ENCODE peak calls at places on chromosomes 13 and 19, in seven cellular contexts. A is lower leg skin; I is effector memory CD4-positive, alpha-beta T cell; H is heart right ventricle; X is A549; O is heart left ventricle; B is thoracic aorta. M is an unnamed sample.

GRCh38 chr13:97562962-97563361 is 129.0 kb downstream of the RAP2A start:
- DNase-seq in A (no peak), I (no peak), H (no peak), X (no peak), O (no peak), B (no peak), M (no peak)

GRCh38 chr19:4042731-4043082 is 24.0 kb downstream of the ZBTB7A start:
- DNase-seq in A (no peak), I (no peak), H (no peak), X (no peak), O (no peak), B (no peak), M (no peak)

GRCh38 chr13:21075303-21076264 is 14.2 kb upstream of the LATS2 start:
- DNase-seq in A (no peak), I (no peak), H (peak; percentile 41), X (no peak), O (peak; percentile 58), B (no peak), M (no peak)

GRCh38 chr19:53519431-53519830 is 18.5 kb upstream of the ZNF331 start:
- DNase-seq in A (no peak), I (no peak), H (no peak), X (no peak), O (peak; percentile 33), B (no peak), M (no peak)

GRCh38 chr13:60000986-60001385 is 162.7 kb downstream of the DIAPH3 start:
- DNase-seq in A (no peak), I (no peak), H (no peak), X (no peak), O (no peak), B (no peak), M (no peak)

GRCh38 chr13:44199627-44200207 is 173.9 kb upstream of the SERP2 start:
- DNase-seq in A (no peak), I (no peak), H (no peak), X (no peak), O (peak; percentile 48), B (no peak), M (no peak)

GRCh38 chr13:106640515-106640914 is 72.6 kb upstream of the ARGLU1 start:
- DNase-seq in A (no peak), I (no peak), H (no peak), X (no peak), O (no peak), B (no peak), M (no peak)

GRCh38 chr13:40668335-40668734 is 1.9 kb upstream of the FOXO1 start:
- DNase-seq in A (peak; percentile 78), I (no peak), H (peak; percentile 42), X (peak; percentile 66), O (peak; percentile 50), B (no peak), M (peak; percentile 35)

GRCh38 chr13:107376393-107377085 is 808.6 kb upstream of the ARGLU1 start:
- DNase-seq in A (no peak), I (no peak), H (no peak), X (no peak), O (no peak), B (no peak), M (no peak)

GRCh38 chr13:79548886-79549285 is 67.9 kb downstream of the NDFIP2 start:
- DNase-seq in A (no peak), I (no peak), H (no peak), X (no peak), O (no peak), B (no peak), M (no peak)

GRCh38 chr19:2917275-2918184 is 16.8 kb downstream of the ZNF57 start:
- DNase-seq in A (no peak), I (no peak), H (no peak), X (no peak), O (no peak), B (no peak), M (no peak)

GRCh38 chr13:101398920-101399319 is 17.4 kb downstream of the NALCN start:
- DNase-seq in A (no peak), I (no peak), H (no peak), X (no peak), O (no peak), B (no peak), M (no peak)

GRCh38 chr19:47435196-47435595 is 15.9 kb upstream of the MEIS3 start:
- DNase-seq in A (no peak), I (no peak), H (no peak), X (no peak), O (no peak), B (no peak), M (peak; percentile 78)

GRCh38 chr19:34788074-34788473 is 15.1 kb upstream of the ZNF599 start:
- DNase-seq in A (no peak), I (no peak), H (no peak), X (no peak), O (no peak), B (no peak), M (no peak)

GRCh38 chr13:75694742-75695141 is 58.6 kb downstream of the LMO7 start:
- DNase-seq in A (no peak), I (no peak), H (no peak), X (no peak), O (no peak), B (no peak), M (no peak)

GRCh38 chr13:77990973-77991372 is 72.3 kb upstream of the EDNRB start:
- DNase-seq in A (no peak), I (no peak), H (peak; percentile 32), X (no peak), O (peak; percentile 34), B (no peak), M (no peak)

GRCh38 chr13:107941345-107942029 is 273.8 kb downstream of the LIG4 start:
- DNase-seq in A (no peak), I (no peak), H (no peak), X (no peak), O (no peak), B (no peak), M (no peak)

GRCh38 chr19:39403331-39404312 is 3.0 kb upstream of the ZFP36 start:
- DNase-seq in A (peak; percentile 99), I (peak; percentile 98), H (peak; percentile 99), X (peak; percentile 98), O (peak; percentile 99), B (peak; percentile 97), M (no peak)

GRCh38 chr13:62357887-62358645 is 942.4 kb upstream of the PCDH20 start:
- DNase-seq in A (no peak), I (no peak), H (no peak), X (peak; percentile 6), O (no peak), B (no peak), M (peak; percentile 43)

GRCh38 chr13:69947577-69947976 is 160.0 kb upstream of the ATXN8OS start:
- DNase-seq in A (no peak), I (no peak), H (no peak), X (no peak), O (no peak), B (no peak), M (no peak)

DNA sequence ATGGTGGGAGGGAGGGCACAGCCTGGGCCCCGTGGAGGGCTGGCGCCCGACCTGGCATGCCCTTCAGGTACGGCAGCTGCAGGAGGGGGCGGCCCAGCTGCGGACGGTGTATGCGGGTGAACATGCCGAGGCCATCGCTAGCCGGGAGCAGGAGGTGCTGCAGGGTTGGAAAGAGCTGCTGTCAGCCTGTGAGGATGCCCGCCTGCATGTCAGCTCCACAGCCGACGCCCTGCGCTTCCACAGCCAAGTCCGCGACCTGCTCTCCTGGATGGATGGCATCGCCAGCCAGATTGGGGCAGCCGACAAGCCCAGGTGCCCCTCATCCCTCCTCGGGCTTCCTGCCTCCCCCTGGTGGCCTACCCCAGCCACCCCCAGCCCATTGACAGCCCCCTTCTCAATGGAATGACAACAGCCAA is 16.6 kb upstream of the SHKBP1 start:
- DNase-seq in A (no peak), I (no peak), H (no peak), X (no peak), O (no peak), B (no peak), M (no peak)
- H3K4me3 ChIP-seq in A (no peak overlapping the region), I (no peak overlapping the region), H (no peak overlapping the region), X (no peak overlapping the region), O (no peak overlapping the region), B (no peak overlapping the region), M (no peak overlapping the region)

GRCh38 chr13:51935326-51936171 is 73.8 kb downstream of the CCDC70 start:
- DNase-seq in A (no peak), I (no peak), H (no peak), X (peak; percentile 35), O (no peak), B (no peak), M (no peak)
- H3K4me3 ChIP-seq in A (no peak overlapping the region), I (no peak overlapping the region), H (no peak overlapping the region), X (no peak overlapping the region), O (no peak overlapping the region), B (no peak overlapping the region), M (no peak overlapping the region)

DNA sequence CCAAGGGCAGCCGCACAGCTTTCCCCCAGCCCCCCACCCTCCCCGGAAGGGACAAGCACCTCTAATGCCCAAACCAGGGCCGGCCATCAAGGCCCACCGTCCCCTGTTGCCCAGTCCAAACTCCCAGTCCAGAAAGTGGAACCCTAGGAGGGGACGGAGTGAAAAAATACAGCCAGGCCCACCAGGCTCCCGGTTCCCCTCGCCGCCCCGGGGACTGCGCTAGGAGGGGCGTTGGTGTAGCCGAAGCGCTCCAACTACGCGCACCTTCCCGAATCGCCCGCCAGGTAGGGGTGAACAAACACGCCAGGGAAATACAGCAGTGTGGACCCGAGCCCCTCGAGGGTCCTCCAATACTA is 1.3 kb downstream of the KLF16 start:
- DNase-seq in A (no peak), I (no peak), H (no peak), X (no peak), O (no peak), B (no peak), M (no peak)
- H3K4me3 ChIP-seq in A (peak overlapping the region; percentile 80), I (peak overlapping the region; percentile 77), H (peak overlapping the region; percentile 63), X (peak overlapping the region; percentile 68), O (peak overlapping the region; percentile 50), B (peak overlapping the region; percentile 87), M (peak overlapping the region; percentile 72)

GRCh38 chr13:42258747-42259146 is 13.2 kb upstream of the AKAP11 start:
- DNase-seq in A (no peak), I (no peak), H (no peak), X (no peak), O (no peak), B (no peak), M (no peak)

GRCh38 chr13:42255854-42256253 is 16.1 kb upstream of the AKAP11 start:
- DNase-seq in A (no peak), I (no peak), H (no peak), X (no peak), O (no peak), B (no peak), M (no peak)

GRCh38 chr13:42260885-42261654 is 10.9 kb upstream of the AKAP11 start:
- DNase-seq in A (no peak), I (no peak), H (no peak), X (no peak), O (no peak), B (no peak), M (no peak)

DNA sequence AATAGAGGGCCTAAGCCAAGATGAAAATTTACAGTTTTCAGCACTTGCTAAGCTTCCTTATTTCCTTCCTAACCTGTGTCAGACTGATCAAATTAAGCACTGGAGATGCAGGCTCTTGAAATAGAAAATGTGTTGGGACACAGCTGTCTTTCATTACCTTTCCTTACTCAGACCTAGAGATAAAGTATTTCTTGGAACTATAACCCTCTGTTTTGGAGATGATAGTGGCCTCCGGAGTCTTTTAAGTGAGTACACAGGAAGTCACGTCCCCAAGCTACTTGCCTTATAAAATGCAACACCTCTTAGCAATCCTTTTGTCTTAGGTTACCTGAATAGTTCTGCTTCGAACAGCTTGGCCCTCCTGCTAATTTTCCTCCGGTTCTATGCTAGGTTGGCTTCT is 12.4 kb upstream of the AKAP11 start:
- DNase-seq in A (no peak), I (no peak), H (no peak), X (no peak), O (no peak), B (no peak), M (no peak)
- H3K4me3 ChIP-seq in A (no peak overlapping the region), I (no peak overlapping the region), H (no peak overlapping the region), X (no peak overlapping the region), O (no peak overlapping the region), B (no peak overlapping the region), M (no peak overlapping the region)